ENCODE peak calls at places on chromosomes 6 and 20, in seven cellular contexts. H, Q, I, G, X, J and S are unnamed samples.

GRCh38 chr6:159221486-159222170 is 52.4 kb downstream of the FNDC1 start:
- DNase-seq in H (no peak), J (no peak), Q (no peak), X (no peak), I (no peak), G (no peak), S (no peak)

GRCh38 chr6:81171991-81172740 is 580.3 kb downstream of the TENT5A start:
- DNase-seq in G (peak; percentile 15), Q (no peak), H (no peak), X (no peak), J (no peak), I (no peak), S (peak; percentile 69)

GRCh38 chr6:166802437-166802836 is 153.9 kb downstream of the RNASET2 start:
- DNase-seq in Q (no peak), I (no peak), H (no peak), X (no peak), J (no peak), G (no peak), S (no peak)

GRCh38 chr6:125088963-125089362 is 64.6 kb upstream of the TPD52L1 start:
- DNase-seq in H (no peak), Q (no peak), J (no peak), X (no peak), G (no peak), I (no peak), S (no peak)

GRCh38 chr6:27514906-27515495 is 42.1 kb upstream of the ZNF184 start:
- DNase-seq in X (no peak), J (no peak), H (no peak), I (peak; percentile 65), Q (no peak), G (no peak), S (no peak)

GRCh38 chr6:44472250-44472945 is 84.9 kb downstream of the CDC5L start:
- DNase-seq in X (no peak), H (no peak), Q (no peak), J (no peak), I (peak; percentile 8), G (no peak), S (no peak)

GRCh38 chr6:131027326-131027725 is 35.7 kb downstream of the EPB41L2 start:
- DNase-seq in H (no peak), J (no peak), Q (no peak), X (no peak), G (no peak), I (no peak), S (no peak)

GRCh38 chr6:49541936-49542335 is 8.5 kb upstream of the C6orf141 start:
- DNase-seq in X (no peak), G (no peak), I (no peak), J (no peak), Q (no peak), H (no peak), S (no peak)

GRCh38 chr6:1379026-1379809 is 10.2 kb upstream of the FOXF2 start:
- DNase-seq in H (no peak), J (no peak), X (no peak), G (no peak), Q (no peak), I (peak; percentile 80), S (no peak)

GRCh38 chr6:125142614-125143013 is 11.0 kb upstream of the TPD52L1 start:
- DNase-seq in J (no peak), G (no peak), X (no peak), Q (no peak), I (no peak), H (no peak), S (no peak)

GRCh38 chr6:87971605-87972262 is 75.9 kb upstream of the SPACA1 start:
- DNase-seq in H (no peak), Q (no peak), J (no peak), X (no peak), I (no peak), G (no peak), S (no peak)

GRCh38 chr20:15618912-15619311 is 954.3 kb downstream of the KIF16B start:
- DNase-seq in I (no peak), H (no peak), X (no peak), J (no peak), G (no peak), Q (no peak), S (no peak)

GRCh38 chr6:42572523-42572922 is 8.7 kb downstream of the UBR2 start:
- DNase-seq in I (no peak), X (no peak), G (no peak), H (no peak), J (no peak), Q (no peak), S (no peak)

GRCh38 chr6:9634776-9635175 is 780.1 kb downstream of the TFAP2A start:
- DNase-seq in H (no peak), I (no peak), G (no peak), X (no peak), J (no peak), Q (no peak), S (no peak)

GRCh38 chr6:101454106-101454676 is 60.7 kb downstream of the GRIK2 start:
- DNase-seq in I (no peak), J (no peak), Q (no peak), X (no peak), G (no peak), H (no peak), S (no peak)

GRCh38 chr6:42984924-42985475 is 630 bp downstream of the PPP2R5D start:
- DNase-seq in X (no peak), H (no peak), Q (peak; percentile 38), G (no peak), J (no peak), I (no peak), S (no peak)

GRCh38 chr6:113160716-113161115 is 696.4 kb upstream of the MARCKS start:
- DNase-seq in X (no peak), G (no peak), J (no peak), I (no peak), H (no peak), Q (no peak), S (no peak)

GRCh38 chr6:34308483-34308882 is 59.7 kb upstream of the SMIM29 start:
- DNase-seq in I (no peak), X (no peak), J (no peak), Q (no peak), G (no peak), H (no peak), S (no peak)

GRCh38 chr6:135325624-135326424 is 144.7 kb downstream of the MYB start:
- DNase-seq in Q (peak; percentile 36), I (no peak), X (no peak), J (no peak), H (no peak), G (no peak), S (no peak)

GRCh38 chr6:13916230-13916944 is 8.4 kb upstream of the RNF182 start:
- DNase-seq in I (no peak), H (no peak), Q (peak; percentile 33), X (no peak), G (no peak), J (no peak), S (no peak)

GRCh38 chr20:2353231-2353630 is 27.5 kb upstream of the TGM6 start:
- DNase-seq in I (no peak), Q (no peak), G (no peak), J (no peak), X (no peak), H (no peak), S (no peak)

DNA sequence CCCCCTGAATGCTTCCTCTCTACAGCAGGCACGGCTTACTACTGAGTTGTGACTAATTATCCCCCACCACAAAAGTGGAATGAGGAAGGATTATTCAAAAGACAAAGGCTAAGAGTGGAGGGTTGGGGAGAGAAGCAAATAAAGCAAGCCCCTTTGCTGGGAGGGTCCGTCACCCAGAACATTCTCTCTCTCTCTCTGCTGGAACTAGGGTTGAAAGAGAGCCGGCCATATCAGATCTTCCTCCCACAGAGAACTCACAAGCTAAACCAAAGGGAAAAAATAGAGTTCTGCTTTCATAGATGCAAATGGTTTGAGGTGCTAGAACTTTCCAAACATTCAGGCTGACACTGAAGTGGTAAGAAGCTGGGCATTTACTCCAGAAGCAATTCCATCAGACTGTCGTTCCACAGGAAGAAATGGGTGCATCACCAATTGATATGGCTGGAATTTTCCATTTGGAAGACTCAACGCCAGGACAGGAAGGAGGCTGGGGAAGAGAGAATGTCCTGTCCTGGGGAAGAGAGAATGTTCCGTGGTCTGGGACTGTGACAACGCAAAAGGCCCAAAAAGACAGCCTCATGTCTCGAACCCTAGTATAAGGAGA is 7.9 kb downstream of the ZMYND8 start:
- DNase-seq in J (no peak), G (no peak), Q (no peak), X (no peak), H (no peak), I (no peak), S (no peak)
- TF ChIP-seq POLR2AphosphoS5 in J (no peak), G (no peak), Q (no peak), X (no peak), H (no peak), I (peak; percentile 18), S (no peak)

GRCh38 chr6:32177788-32178546 is at the start of gene RNF5:
- DNase-seq in X (peak; percentile 99), Q (peak; percentile 95), H (peak; percentile 97), J (peak; percentile 99), I (peak; percentile 97), G (peak; percentile 100), S (peak; percentile 99)

GRCh38 chr6:32175711-32176475 is at the start of gene AGPAT1:
- DNase-seq in I (peak; percentile 93), Q (peak; percentile 89), X (no peak), G (peak; percentile 90), H (peak; percentile 98), J (peak; percentile 94), S (peak; percentile 99)

GRCh38 chr6:32176476-32177181 is 745 bp upstream of the AGPAT1 start:
- DNase-seq in X (no peak), J (no peak), Q (peak; percentile 50), I (no peak), H (no peak), G (no peak), S (no peak)

GRCh38 chr6:32178547-32179440 is 589 bp downstream of the RNF5 start:
- DNase-seq in G (no peak), Q (peak; percentile 59), J (no peak), H (no peak), I (peak; percentile 94), X (no peak), S (no peak)

DNA sequence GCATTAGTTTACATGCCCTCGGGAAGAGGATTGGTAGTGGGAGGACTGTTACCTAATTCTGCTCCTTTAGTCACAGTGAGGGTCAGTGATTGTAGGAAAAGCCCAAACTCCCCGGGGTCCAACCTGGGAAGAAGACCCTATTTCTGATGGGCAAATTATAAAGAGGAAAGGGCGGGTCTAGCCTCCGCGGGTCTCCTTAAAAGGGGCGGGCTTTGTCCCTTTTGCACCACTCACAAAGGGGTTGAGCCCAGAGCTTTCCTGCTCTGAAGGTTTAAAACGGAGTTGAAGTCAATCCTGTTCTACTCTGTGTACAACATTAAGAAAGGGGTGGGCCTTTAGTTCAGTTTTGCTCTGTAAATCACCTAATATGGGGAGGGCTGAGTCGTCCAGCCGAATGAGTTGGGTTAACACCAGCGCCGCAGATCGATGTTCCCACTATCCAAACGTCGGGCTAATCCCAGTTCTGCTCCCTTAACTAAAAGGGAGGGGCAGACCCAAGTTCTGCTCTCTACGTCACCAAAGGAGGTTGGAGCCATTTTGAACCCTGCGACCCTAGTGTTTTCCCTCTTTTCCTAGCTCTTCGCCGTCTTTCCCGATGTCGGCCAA is 920 bp upstream of the RNF5 start:
- DNase-seq in X (no peak), J (peak; percentile 52), H (no peak), I (no peak), Q (peak; percentile 52), G (no peak), S (peak; percentile 85)
- H3K4me3 ChIP-seq in X (peak overlapping the region; percentile 61), J (peak overlapping the region; percentile 72), H (peak overlapping the region; percentile 86), I (peak overlapping the region; percentile 80), Q (peak overlapping the region; percentile 88), G (peak overlapping the region; percentile 93), S (peak overlapping the region; percentile 85)

GRCh38 chr6:33081098-33081824 is 5.5 kb downstream of the HLA-DPB1 start:
- DNase-seq in G (no peak), I (no peak), X (no peak), H (no peak), Q (no peak), J (no peak), S (no peak)
- TF ChIP-seq POLR2AphosphoS5 in G (no peak), I (no peak), X (no peak), H (no peak), Q (no peak), J (no peak), S (no peak)

GRCh38 chr6:50846109-50846859 is 27.6 kb downstream of the TFAP2B start:
- DNase-seq in G (no peak), X (no peak), I (no peak), Q (no peak), J (no peak), H (no peak), S (no peak)
- H3K4me3 ChIP-seq in G (no peak overlapping the region), X (no peak overlapping the region), I (no peak overlapping the region), Q (no peak overlapping the region), J (no peak overlapping the region), H (no peak overlapping the region), S (no peak overlapping the region)